ENCODE peak calls at places on chromosomes 4 and X, in five cellular contexts. D is NB4, A is A549, Y is HepG2, R is K562. W is an unnamed sample.

GRCh38 chr4:165612936-165613335 is 234.1 kb downstream of the CPE start:
- DNase-seq in D (peak; percentile 11), A (no peak), Y (no peak), R (no peak), W (no peak)

GRCh38 chrX:136735604-136736003 is 45.1 kb downstream of the ARHGEF6 start:
- DNase-seq in D (peak; percentile 41), A (no peak), R (no peak), Y (no peak), W (no peak)

GRCh38 chr4:127006509-127006908 is 626.2 kb upstream of the INTU start:
- DNase-seq in D (no peak), A (no peak), R (no peak), Y (no peak), W (no peak)

GRCh38 chrX:74080165-74080564 is 223.8 kb upstream of the ZCCHC13 start:
- DNase-seq in Y (no peak), D (no peak), A (no peak), R (no peak), W (no peak)

GRCh38 chr4:186203391-186203802 is 12.0 kb downstream of the CYP4V2 start:
- DNase-seq in A (no peak), R (peak; percentile 46), Y (no peak), D (no peak), W (no peak)

GRCh38 chrX:53133400-53133799 is 39.5 kb downstream of the KANTR start:
- DNase-seq in D (no peak), Y (no peak), A (no peak), R (no peak), W (no peak)

GRCh38 chr4:169307581-169307980 is 36.8 kb upstream of the SH3RF1 start:
- DNase-seq in R (no peak), A (no peak), Y (peak; percentile 20), D (no peak), W (no peak)

GRCh38 chrX:153953342-153953830 is 8.9 kb upstream of the RENBP start:
- DNase-seq in A (peak; percentile 68), R (peak; percentile 56), Y (peak; percentile 14), D (peak; percentile 72), W (no peak)

GRCh38 chr4:155552180-155552579 is 114.5 kb upstream of the GUCY1A1 start:
- DNase-seq in A (no peak), D (no peak), R (no peak), Y (no peak), W (no peak)

GRCh38 chr4:174284181-174284886 is 623 bp downstream of the CEP44 start:
- DNase-seq in D (peak; percentile 9), R (no peak), Y (peak; percentile 58), A (peak; percentile 43), W (no peak)
- TF ChIP-seq MYC in D (no peak), R (no peak), Y (no peak), A (no peak), W (no peak)

GRCh38 chrX:10486373-10486772 is 134.0 kb downstream of the MID1 start:
- DNase-seq in Y (no peak), A (no peak), D (no peak), R (no peak), W (no peak)

GRCh38 chrX:10485331-10485730 is 135.1 kb downstream of the MID1 start:
- DNase-seq in R (no peak), D (no peak), Y (no peak), A (no peak), W (no peak)

GRCh38 chrX:10482708-10483107 is 137.7 kb downstream of the MID1 start:
- DNase-seq in D (no peak), Y (no peak), R (no peak), A (no peak), W (no peak)

GRCh38 chrX:10483191-10483808 is 137.1 kb downstream of the MID1 start:
- DNase-seq in Y (no peak), D (no peak), A (no peak), R (no peak), W (no peak)

DNA sequence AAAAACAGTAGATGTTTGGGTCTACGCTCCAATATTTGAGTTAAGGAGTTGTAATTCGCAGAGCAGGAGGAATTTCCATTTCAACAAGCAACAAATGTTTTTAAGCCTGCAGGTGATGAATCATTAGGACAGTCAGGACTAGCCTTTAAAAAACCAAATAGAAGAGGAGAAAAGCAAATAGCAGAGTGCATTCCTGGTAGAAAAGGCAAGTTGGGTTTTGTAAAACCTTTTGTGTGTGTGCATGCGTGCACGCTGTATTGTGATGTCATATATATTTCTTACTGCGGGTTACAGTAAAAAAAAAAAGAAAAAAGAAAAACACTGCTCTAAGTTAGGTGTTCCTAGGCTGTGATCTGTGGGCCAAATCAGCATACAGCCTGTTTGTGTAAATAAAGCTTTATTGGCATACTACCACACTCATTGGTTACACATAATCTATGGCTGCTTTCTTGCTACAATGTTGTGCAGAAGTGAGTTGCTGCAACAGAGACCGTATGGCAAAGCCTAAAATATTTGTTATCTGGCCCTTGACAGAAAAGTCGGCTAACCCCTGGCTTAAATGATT is 135.6 kb downstream of the MID1 start:
- DNase-seq in A (no peak), R (no peak), D (no peak), Y (peak; percentile 56), W (no peak)
- TF ChIP-seq MYC in A (no peak), R (no peak), D (no peak), Y (no peak), W (no peak)

DNA sequence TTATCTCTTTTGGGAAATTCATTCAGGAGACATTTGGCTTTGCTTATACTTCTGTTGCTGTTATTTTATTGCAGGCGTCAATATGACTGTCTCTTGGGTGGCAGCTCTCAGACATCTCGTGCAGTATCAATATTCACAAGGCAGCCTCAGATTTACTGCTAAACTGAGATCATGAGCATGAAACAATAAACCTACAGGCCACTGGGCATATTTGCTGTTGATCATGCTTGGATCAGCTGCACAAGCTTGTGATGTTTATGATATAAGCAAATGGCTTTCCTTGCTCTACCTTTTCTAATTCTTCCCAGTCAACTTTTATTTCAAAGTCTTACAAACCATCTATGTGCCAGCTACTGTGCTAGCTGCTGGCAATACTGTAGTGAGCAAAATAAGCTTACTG is 39.2 kb downstream of the TSPAN5 start:
- DNase-seq in Y (no peak), D (no peak), A (no peak), R (no peak), W (no peak)
- TF ChIP-seq MYC in Y (no peak), D (no peak), A (no peak), R (no peak), W (no peak)

DNA sequence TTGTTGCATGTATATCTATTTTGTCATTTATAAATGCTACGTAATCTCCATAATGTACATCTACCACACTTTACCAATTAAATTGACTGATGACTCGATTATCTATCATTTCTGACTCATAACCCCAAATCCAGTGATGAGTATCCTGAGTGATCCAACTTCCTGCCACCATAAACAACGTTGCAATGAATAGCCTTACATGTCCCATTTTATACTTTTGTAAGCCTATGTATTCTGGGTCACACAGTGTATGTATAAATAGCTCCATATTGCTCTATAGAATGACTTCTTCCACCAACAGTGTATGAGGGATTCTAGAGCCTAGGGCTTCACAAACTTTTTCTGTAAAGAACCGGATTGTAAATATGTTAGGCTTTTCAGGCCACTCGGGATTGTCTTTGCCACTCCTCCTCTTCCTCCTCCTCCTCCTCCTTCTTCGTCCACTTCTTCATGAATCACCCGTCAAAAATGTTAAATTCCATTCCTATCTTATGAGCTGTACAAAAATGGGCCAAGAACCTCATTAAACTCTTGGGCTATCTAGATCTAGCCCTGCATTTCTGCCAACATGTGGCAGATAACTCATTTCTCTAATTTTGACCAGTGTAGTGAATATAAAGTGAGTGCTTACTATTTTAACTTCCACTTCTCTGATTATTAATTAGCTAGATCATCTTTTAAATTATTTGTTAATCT is 672.2 kb upstream of the AMOT start:
- DNase-seq in Y (no peak), A (no peak), R (no peak), D (no peak), W (no peak)
- TF ChIP-seq MYC in Y (no peak), A (no peak), R (no peak), D (no peak), W (no peak)

DNA sequence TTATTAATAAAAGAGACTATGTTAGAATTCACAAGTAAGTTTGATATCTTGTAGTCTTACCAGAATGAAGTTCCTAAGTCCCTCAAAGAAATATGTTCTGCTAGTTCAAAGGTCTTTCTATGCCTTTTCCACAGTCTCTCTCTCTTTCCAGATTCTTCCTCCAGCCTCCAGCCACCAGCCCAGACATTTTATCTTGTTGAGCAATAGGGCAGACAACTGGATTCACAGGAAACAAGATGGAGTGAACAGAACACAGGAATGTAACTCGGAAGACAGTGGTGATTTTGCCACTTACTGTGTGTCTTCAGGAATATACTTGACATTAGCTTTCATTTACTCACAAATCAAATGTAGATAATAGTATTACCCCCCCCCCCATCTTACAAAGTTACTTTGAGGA is 17.1 kb upstream of the CPEB2 start:
- DNase-seq in A (no peak), D (no peak), R (no peak), Y (no peak), W (no peak)
- TF ChIP-seq MYC in A (no peak), D (no peak), R (no peak), Y (no peak), W (no peak)

DNA sequence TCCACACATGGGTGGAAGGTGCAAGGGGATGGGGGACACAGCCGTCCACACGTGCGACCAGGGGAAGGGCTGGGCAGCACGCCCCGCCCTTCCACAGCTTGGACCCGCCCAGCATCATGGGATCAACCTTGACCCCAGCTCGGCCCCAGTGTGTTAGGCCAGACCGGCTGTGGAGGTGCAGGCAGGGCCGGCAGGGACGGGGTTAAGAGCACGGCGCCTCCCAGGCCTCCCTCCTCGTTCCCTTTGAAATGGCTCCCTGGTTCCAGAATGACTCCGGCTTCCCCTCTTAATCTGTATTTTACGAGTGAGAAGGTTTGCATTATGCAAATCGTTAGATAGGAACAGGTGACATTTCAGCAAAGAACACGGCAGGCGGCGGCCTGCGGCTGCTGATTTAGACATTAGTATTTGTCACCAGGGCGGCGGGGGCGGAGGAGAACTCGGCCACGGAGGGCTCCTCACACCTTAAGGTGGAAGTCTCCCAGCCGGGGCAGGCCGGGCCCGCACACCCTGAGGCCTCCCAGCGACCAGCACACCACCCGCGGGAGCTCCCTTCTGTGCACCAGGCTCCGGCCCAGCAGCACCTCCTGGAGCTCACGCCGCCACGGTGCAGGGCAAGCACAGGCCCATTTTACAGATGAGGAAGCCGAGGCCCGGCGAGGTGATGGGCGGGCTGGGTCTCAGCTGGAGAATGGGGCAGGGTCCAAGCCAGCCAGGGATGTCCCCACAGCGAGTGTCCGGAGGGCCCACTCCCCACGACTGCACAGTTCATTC is 116.1 kb downstream of the FAM53A start:
- DNase-seq in Y (no peak), A (no peak), D (no peak), R (peak; percentile 46), W (no peak)
- TF ChIP-seq MYC in Y (no peak), A (no peak), D (no peak), R (no peak), W (no peak)

GRCh38 chr4:102518703-102519131 is 17.6 kb downstream of the NFKB1 start:
- DNase-seq in R (no peak), D (no peak), Y (no peak), A (no peak), W (no peak)
- TF ChIP-seq MYC in R (no peak), D (no peak), Y (no peak), A (no peak), W (no peak)

DNA sequence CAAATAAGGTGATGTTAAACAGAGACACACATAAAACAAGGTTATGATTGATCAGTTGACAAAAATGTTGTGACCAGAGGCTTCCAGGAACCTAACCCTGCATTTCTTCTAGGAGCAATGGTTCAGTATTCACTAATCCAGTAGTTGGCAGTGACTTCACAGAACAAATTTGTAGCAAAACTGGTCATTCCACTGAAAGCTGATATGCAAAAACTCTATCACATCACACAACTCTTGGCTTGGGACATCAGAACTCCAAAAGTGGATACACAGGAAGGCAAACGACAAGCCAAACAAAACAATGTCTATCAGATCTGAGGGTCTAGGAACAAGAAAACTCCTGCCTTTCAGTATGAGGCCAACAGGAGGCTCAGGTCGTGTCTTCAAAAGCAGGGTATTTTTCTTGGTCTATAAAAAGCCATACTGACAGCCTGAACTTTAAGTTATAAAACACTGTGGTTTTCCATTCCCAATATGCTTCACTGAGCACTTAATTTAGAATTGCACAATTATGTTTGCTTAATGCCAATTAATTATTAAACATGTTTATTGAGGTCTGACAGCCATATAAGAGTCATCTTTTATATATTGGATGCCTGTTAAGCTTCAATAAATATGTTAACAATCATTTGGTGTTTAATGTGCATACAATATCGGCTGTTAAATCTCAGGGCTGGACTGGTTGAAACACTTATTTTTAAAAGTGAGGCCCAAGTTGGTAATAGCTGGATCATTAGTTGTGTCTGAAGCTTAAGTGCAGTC is 45.6 kb downstream of the SOD3 start:
- DNase-seq in R (no peak), Y (no peak), D (no peak), A (no peak), W (no peak)
- TF ChIP-seq MYC in R (no peak), Y (no peak), D (no peak), A (no peak), W (no peak)

W was measured in GM12878.